ENCODE peak calls at places on chromosomes 7 and 10, in four cellular contexts. C, F, K and M are unnamed samples.

GRCh38 chr10:128087884-128088695 is 38.1 kb downstream of the MKI67 start:
- DNase-seq in C (no peak), K (no peak), F (no peak), M (no peak)

GRCh38 chr7:49400891-49401550 is 372.4 kb upstream of the VWC2 start:
- DNase-seq in F (no peak), K (no peak), C (no peak), M (no peak)

GRCh38 chr10:61438141-61438984 is 14.8 kb downstream of the TMEM26 start:
- DNase-seq in K (no peak), C (no peak), F (no peak), M (no peak)

GRCh38 chr7:73831656-73832579 is 1.1 kb downstream of the CLDN4 start:
- DNase-seq in K (no peak), F (no peak), C (peak), M (peak)

GRCh38 chr10:118343115-118343514 is 991 bp upstream of the FAM204A start:
- DNase-seq in F (no peak), C (no peak), K (no peak), M (no peak)

GRCh38 chr7:32298403-32299132 is 191.6 kb downstream of the LSM5 start:
- DNase-seq in F (no peak), C (peak), K (no peak), M (peak)

GRCh38 chr10:25457552-25457951 is 282.8 kb downstream of the GPR158 start:
- DNase-seq in C (no peak), F (no peak), K (no peak), M (no peak)

GRCh38 chr7:67788689-67789088 is 792.1 kb downstream of the TYW1 start:
- DNase-seq in K (no peak), C (peak), F (no peak), M (peak)

GRCh38 chr7:2843191-2843685 is 870 bp downstream of the GNA12 start:
- DNase-seq in F (no peak), K (no peak), C (no peak), M (no peak)

GRCh38 chr7:131249003-131249402 is 78.7 kb upstream of the MKLN1 start:
- DNase-seq in K (no peak), C (no peak), F (no peak), M (no peak)

GRCh38 chr10:103851261-103851660 is 4.1 kb downstream of the SH3PXD2A start:
- DNase-seq in K (no peak), F (no peak), C (no peak), M (no peak)

GRCh38 chr10:6737758-6738463 is 157.8 kb upstream of the PRKCQ start:
- DNase-seq in F (no peak), K (no peak), C (no peak), M (no peak)

GRCh38 chr10:80290474-80291220 is 1.2 kb upstream of the MAT1A start:
- DNase-seq in F (no peak), C (no peak), K (no peak), M (no peak)

GRCh38 chr10:124063736-124064135 is 29.7 kb downstream of the CHST15 start:
- DNase-seq in F (peak), K (no peak), C (no peak), M (no peak)

GRCh38 chr7:40298421-40298820 is 163.6 kb downstream of the SUGCT start:
- DNase-seq in F (no peak), K (no peak), C (no peak), M (no peak)

GRCh38 chr10:14585287-14586193 is 189.2 kb downstream of the FAM107B start:
- DNase-seq in F (no peak), C (no peak), K (no peak), M (no peak)

DNA sequence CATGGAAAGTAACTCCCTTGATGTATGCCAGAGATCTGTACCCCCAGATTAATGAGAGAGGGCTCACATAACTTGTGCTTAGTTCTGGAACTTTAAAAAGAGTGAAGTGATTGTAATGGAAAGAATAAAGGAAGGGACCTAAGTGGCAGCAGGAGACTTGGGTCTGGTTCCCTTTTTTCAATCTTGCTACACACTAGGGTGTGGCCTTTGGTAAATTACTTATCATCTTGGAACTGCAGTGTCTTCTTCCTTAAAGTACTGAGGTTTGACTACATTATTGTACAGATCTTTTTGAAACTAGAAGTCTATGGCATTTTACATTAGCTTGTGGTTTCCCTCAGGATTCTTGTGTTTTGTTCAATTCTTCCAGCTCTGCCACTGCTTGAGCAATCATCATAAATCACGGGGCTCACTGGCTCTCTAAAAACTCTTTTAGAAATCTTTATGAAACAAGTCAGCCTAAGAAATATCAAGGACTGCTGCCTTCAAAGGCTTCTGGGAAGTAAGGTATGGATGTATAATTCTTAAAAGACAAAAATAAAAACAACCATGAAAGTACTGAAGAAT is 22.5 kb upstream of the CHRM2 start:
- DNase-seq in K (no peak), F (no peak), C (no peak), M (no peak)
- TF ChIP-seq CTCF in K (no peak), F (no peak), C (no peak), M (no peak)

DNA sequence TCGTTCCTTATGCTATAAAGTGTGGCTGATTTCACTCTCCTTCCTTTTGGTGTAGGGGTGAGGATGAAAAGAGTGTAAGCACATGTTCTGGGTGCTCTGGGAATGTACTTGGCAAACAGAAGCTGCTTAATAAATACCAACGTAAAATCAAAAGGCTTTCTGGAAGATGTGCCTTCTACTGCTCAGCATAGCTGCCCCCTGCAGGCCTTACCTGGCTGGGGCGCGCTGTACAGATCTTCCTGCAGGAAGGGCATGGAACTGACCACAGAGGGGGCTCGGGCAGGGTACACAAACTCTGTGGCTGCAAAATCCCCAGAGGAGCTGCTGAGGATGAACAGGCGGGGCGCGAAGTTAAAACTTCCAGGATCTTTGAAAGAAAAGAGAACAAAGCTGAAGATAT is 169.4 kb downstream of the SVIL start:
- DNase-seq in F (no peak), K (no peak), C (no peak), M (no peak)
- TF ChIP-seq CTCF in F (no peak), K (peak), C (peak), M (no peak)

GRCh38 chr7:1440620-1441019 is 18.6 kb downstream of the MICALL2 start:
- DNase-seq in C (no peak), F (no peak), K (no peak), M (no peak)

GRCh38 chr7:1441615-1442354 is 17.5 kb downstream of the MICALL2 start:
- DNase-seq in F (no peak), K (no peak), C (no peak), M (no peak)

GRCh38 chr7:1438821-1439220 is 20.4 kb downstream of the MICALL2 start:
- DNase-seq in K (no peak), C (no peak), F (no peak), M (no peak)

GRCh38 chr7:1438208-1438607 is 21.1 kb downstream of the MICALL2 start:
- DNase-seq in F (no peak), C (no peak), K (no peak), M (no peak)

DNA sequence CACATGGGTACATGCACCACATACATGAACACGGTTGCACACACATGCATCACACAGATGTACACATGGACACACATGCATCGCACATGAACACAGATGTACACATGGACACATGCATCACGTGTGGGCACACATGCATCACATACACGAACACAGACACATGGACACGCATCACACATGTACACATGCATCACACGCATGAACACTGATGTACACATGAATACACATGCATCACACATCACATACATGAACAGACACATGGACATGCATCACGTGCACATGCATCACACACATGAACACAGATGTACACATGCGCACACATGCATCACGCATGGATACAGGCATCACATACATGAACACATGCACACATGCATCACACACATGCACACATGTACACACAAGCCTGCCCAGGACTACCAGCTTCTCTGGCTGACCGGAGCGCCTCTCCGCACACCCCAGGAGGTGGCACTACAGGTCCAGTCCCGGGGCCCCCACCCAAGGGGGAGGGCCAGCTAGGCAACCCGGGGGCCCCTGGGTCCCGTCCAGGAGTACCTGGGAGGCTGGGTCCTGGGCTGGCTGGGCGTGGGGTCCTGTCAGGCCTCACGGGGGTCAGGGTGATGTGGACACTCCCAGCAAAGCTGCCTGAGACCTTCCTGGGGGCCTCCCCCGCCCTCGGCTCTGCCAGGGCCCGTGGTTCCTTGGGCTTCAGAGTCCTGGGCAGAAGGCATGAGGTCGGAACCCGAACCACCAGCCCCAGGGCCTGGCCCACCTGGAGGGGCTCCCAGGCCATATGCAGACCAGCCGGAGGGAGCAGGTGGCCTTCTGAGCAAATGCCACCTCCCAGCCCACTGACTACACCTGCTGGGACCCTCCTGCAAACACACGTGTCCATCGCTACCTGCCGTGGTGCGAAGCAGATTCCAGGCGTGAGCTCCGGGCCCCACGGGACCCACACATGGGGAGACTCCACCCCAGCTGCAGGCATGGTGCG is 19.6 kb downstream of the MICALL2 start:
- DNase-seq in C (no peak), F (no peak), K (no peak), M (no peak)
- TF ChIP-seq CTCF in C (no peak), F (peak), K (peak), M (no peak)

GRCh38 chr7:105013818-105014724 is at the start of gene KMT2E:
- DNase-seq in K (peak), C (peak), F (peak), M (peak)
- TF ChIP-seq CTCF in K (no peak), C (peak), F (no peak), M (no peak)

GRCh38 chr7:16792299-16792698 is 12.5 kb downstream of the AGR2 start:
- DNase-seq in F (no peak), K (no peak), C (no peak), M (no peak)

GRCh38 chr7:16794990-16795389 is 9.8 kb downstream of the AGR2 start:
- DNase-seq in K (no peak), C (no peak), F (no peak), M (no peak)

GRCh38 chr7:16787141-16787540 is 17.7 kb downstream of the AGR2 start:
- DNase-seq in K (no peak), F (no peak), C (no peak), M (no peak)

GRCh38 chr7:16791895-16792294 is 12.9 kb downstream of the AGR2 start:
- DNase-seq in F (no peak), K (no peak), C (no peak), M (no peak)

GRCh38 chr7:16791071-16791470 is 13.7 kb downstream of the AGR2 start:
- DNase-seq in C (no peak), F (no peak), K (no peak), M (no peak)
- TF ChIP-seq CTCF in C (no peak), F (no peak), K (no peak), M (no peak)

GRCh38 chr10:12897278-12897677 is 104.2 kb downstream of the CCDC3 start:
- DNase-seq in K (no peak), C (peak), F (no peak), M (no peak)
- TF ChIP-seq CTCF in K (no peak), C (no peak), F (no peak), M (no peak)

GRCh38 chr10:91339729-91340128 is 70.4 kb upstream of the HECTD2 start:
- DNase-seq in C (no peak), K (no peak), F (no peak), M (no peak)

GRCh38 chr10:91340613-91341362 is 69.4 kb upstream of the HECTD2 start:
- DNase-seq in F (no peak), C (no peak), K (no peak), M (no peak)

GRCh38 chr10:91335147-91335546 is 75.0 kb upstream of the HECTD2 start:
- DNase-seq in K (no peak), F (no peak), C (no peak), M (no peak)
- TF ChIP-seq CTCF in K (no peak), F (no peak), C (peak), M (no peak)

GRCh38 chr7:24284699-24285506 is 913 bp downstream of the NPY start:
- DNase-seq in K (no peak), F (peak), C (peak), M (peak)

GRCh38 chr7:24291271-24291670 is 7.3 kb downstream of the NPY start:
- DNase-seq in C (no peak), F (no peak), K (no peak), M (no peak)

GRCh38 chr7:24290004-24290641 is 6.1 kb downstream of the NPY start:
- DNase-seq in F (peak), K (no peak), C (peak), M (peak)
- TF ChIP-seq CTCF in F (peak), K (peak), C (peak), M (peak)

DNA sequence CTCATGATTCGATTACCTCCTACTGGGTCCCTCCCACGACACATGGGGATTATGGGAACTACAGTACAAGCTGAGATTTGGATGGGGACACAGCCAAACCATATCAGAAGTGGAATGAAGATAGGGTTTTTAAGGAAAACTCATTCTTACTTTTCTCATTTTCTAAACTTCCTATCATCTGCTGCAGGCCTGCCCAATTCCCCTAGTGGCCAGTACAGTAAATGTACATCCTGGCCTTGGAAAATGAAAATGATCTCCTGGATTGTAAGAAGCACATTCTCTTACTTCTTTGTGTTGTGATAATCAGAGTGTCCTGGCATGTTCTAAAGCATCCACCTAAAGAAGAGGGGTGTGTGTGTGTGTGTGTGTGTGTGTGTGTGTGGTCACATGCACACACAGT is 421.7 kb downstream of the LRMDA start:
- DNase-seq in K (no peak), F (no peak), C (no peak), M (no peak)
- TF ChIP-seq CTCF in K (peak), F (no peak), C (peak), M (peak)

DNA sequence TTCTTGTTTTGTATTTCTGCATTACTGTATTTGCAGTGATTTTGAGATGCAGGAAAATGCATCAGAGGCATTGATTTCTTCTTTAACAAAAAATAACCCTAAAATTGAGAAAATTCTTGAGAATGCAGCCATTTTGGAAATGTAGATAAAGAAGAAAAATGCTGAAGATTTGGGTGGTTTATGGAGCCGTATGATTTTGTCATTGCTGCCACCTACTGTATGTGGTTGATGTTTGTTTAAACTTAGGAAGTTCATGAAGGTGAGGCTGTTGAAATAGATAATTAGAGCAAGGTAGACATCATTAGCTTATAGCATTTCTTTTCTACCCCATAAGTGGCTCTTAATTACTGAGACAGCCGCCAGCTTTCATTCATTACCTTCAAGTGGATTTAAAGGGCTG is 92.1 kb upstream of the SAMD8 start:
- DNase-seq in K (no peak), F (no peak), C (no peak), M (no peak)
- TF ChIP-seq CTCF in K (peak), F (peak), C (peak), M (no peak)